ENCODE peak calls at places on chromosome 22, in six cellular contexts. Q is cardiac muscle cell, J is HCT116, I is endodermal cell, V is lower lobe of right lung, F is PC-3. M is an unnamed sample.

GRCh38 chr22:45865561-45866397 is 111.2 kb downstream of the WNT7B start:
- DNase-seq in V (peak; percentile 42), Q (no peak), I (peak; percentile 64), F (no peak), J (no peak), M (no peak)

GRCh38 chr22:49188591-49188990 is 639.1 kb downstream of the BRD1 start:
- DNase-seq in F (no peak), Q (no peak), V (peak; percentile 18), J (no peak), I (no peak), M (no peak)

GRCh38 chr22:50210378-50211139 is 9.7 kb downstream of the SELENOO start:
- DNase-seq in I (no peak), V (peak; percentile 48), F (no peak), Q (no peak), J (no peak), M (no peak)

GRCh38 chr22:37259540-37260029 is 15.5 kb upstream of the RAC2 start:
- DNase-seq in V (peak; percentile 46), F (peak; percentile 63), Q (peak; percentile 68), J (peak; percentile 54), I (peak; percentile 82), M (peak; percentile 13)

GRCh38 chr22:17910561-17911311 is 113.6 kb downstream of the MICAL3 start:
- DNase-seq in V (no peak), J (no peak), I (peak; percentile 87), Q (peak; percentile 89), F (peak; percentile 35), M (no peak)

GRCh38 chr22:35274154-35274871 is 17.0 kb downstream of the HMGXB4 start:
- DNase-seq in I (no peak), V (no peak), F (peak; percentile 5), J (no peak), Q (no peak), M (no peak)

GRCh38 chr22:17117890-17118289 is 3.3 kb downstream of the TMEM121B start:
- DNase-seq in I (no peak), Q (no peak), F (no peak), V (no peak), J (no peak), M (no peak)

GRCh38 chr22:40107756-40108437 is 69.8 kb upstream of the TNRC6B start:
- DNase-seq in V (no peak), Q (no peak), F (peak; percentile 40), I (no peak), J (no peak), M (no peak)

GRCh38 chr22:35589071-35589735 is 27.9 kb downstream of the MB start:
- DNase-seq in I (no peak), F (peak; percentile 95), Q (no peak), J (peak; percentile 57), V (no peak), M (peak; percentile 28)

GRCh38 chr22:44994399-44995281 is 15.2 kb downstream of the PHF21B start:
- DNase-seq in F (no peak), I (no peak), J (no peak), Q (peak; percentile 10), V (no peak), M (peak; percentile 82)

GRCh38 chr22:48156603-48157355 is 1394.3 kb downstream of the TBC1D22A start:
- DNase-seq in F (no peak), Q (no peak), I (no peak), V (no peak), J (no peak), M (no peak)
- H3K4me3 ChIP-seq in F (no peak overlapping the region), Q (no peak overlapping the region), I (no peak overlapping the region), V (no peak overlapping the region), J (no peak overlapping the region), M (no peak overlapping the region)

GRCh38 chr22:19109198-19110063 is 12.8 kb downstream of the DGCR2 start:
- DNase-seq in Q (no peak), V (no peak), J (no peak), F (no peak), I (no peak), M (no peak)
- H3K4me3 ChIP-seq in Q (no peak overlapping the region), V (no peak overlapping the region), J (no peak overlapping the region), F (no peak overlapping the region), I (no peak overlapping the region), M (peak overlapping the region; percentile 2)

DNA sequence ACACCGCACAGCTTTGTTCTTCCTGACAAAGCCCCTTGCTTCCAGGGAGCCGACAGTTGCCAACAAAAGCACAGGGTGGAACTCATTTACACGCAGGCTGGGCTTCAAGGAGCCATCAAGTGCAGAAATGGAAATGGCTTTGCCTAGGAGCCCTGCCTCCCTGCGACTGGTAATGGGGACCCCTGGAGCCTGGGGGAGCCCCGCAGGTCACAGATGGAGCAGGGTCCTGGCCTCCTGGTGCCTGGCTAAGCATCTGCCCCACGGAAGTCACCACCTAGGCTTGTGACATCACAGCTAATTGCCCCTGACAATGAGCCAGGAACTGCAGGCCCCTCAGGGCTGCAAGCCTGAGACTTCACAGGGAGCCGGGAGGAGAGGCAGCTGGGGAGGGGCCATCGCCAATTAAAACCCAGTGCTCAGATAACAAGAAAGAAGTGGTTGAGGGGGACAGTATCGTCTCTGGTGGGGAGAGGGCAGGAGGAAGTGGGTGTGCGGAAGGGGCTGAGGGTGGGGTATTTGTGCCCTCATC is 66.8 kb downstream of the NFAM1 start:
- DNase-seq in I (peak; percentile 86), Q (peak; percentile 36), F (no peak), J (no peak), V (no peak), M (no peak)
- H3K4me3 ChIP-seq in I (peak overlapping the region; percentile 54), Q (no peak overlapping the region), F (no peak overlapping the region), J (no peak overlapping the region), V (no peak overlapping the region), M (no peak overlapping the region)

GRCh38 chr22:28229566-28230483 is 310.8 kb upstream of the PITPNB start:
- DNase-seq in I (no peak), V (no peak), J (no peak), F (no peak), Q (no peak), M (no peak)
- H3K4me3 ChIP-seq in I (no peak overlapping the region), V (no peak overlapping the region), J (no peak overlapping the region), F (no peak overlapping the region), Q (no peak overlapping the region), M (no peak overlapping the region)

GRCh38 chr22:38260760-38261477 is 11.9 kb downstream of the TMEM184B start:
- DNase-seq in J (no peak), V (no peak), F (no peak), Q (no peak), I (no peak), M (no peak)
- H3K4me3 ChIP-seq in J (no peak overlapping the region), V (no peak overlapping the region), F (no peak overlapping the region), Q (no peak overlapping the region), I (no peak overlapping the region), M (no peak overlapping the region)

DNA sequence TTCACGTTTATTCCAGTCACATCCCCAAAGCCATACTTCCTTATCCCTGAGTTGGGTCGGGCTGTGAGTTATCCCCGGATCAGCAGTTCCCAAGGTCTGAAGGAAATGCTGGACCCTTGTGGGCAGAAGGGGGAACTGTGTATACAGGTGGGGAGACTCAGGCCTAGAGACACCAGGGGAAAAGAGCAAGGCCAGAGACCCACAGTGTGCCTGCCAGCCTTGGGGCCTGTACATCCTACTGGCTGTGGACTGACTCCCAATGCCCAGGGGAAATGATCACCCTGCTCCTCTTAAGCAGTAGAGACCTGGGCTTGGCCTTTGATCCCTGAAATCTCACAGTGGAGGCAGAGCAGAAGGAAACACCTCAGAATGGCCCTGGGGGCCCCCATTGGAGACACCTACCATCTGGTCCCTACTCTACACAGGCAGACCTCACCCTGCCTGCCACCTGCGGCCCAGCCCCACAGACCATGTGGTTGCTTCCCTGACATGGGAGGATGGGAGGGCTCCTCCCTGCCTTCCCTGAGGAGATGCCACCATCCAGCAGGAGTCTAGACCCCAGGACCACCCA is 1.3 kb downstream of the SELENOM start:
- DNase-seq in F (no peak), Q (no peak), I (peak; percentile 45), V (no peak), J (no peak), M (no peak)
- H3K4me3 ChIP-seq in F (no peak overlapping the region), Q (no peak overlapping the region), I (no peak overlapping the region), V (peak overlapping the region; percentile 81), J (peak overlapping the region; percentile 97), M (peak overlapping the region; percentile 91)

GRCh38 chr22:19614546-19614884 is 90.3 kb upstream of the CLDN5 start:
- DNase-seq in F (no peak), Q (no peak), V (no peak), J (no peak), I (no peak), M (no peak)
- H3K4me3 ChIP-seq in F (no peak overlapping the region), Q (no peak overlapping the region), V (no peak overlapping the region), J (no peak overlapping the region), I (no peak overlapping the region), M (no peak overlapping the region)

DNA sequence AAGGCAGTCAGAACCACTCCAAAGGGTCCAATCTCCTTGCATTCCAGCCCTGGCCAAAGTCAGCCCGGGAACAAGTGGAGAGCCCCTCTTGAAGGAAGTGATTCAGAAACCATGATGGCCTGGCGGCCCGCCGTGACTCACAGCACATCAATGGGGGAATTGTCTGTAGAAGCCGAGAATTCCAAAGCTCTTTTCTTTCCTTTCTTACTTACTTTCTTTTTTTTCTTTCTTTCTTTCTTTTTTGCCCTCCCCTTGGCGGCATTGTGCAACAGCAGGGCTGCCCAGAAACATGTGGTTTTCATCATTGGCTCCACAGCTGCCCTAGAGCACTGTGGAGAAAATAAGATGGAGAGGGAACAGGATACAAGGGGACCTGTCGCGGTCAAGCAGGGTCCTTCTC is 140.2 kb upstream of the TIMP3 start:
- DNase-seq in I (no peak), V (no peak), J (no peak), F (no peak), Q (no peak), M (no peak)
- H3K4me3 ChIP-seq in I (no peak overlapping the region), V (no peak overlapping the region), J (no peak overlapping the region), F (no peak overlapping the region), Q (no peak overlapping the region), M (no peak overlapping the region)

M was measured in LNCaP clone FGC.